ENCODE peak calls at places on chromosomes 12 and 14, in eight cellular contexts. D, Z, C, M, K, X, V and S are unnamed samples.

GRCh38 chr12:7376196-7376595 is 67.8 kb downstream of the CD163L1 start:
- DNase-seq in D (no peak), Z (no peak), C (no peak), M (no peak), K (no peak), X (peak; percentile 28), V (no peak), S (no peak)

GRCh38 chr12:106974525-106974924 is 12.4 kb downstream of the MTERF2 start:
- DNase-seq in D (no peak), Z (no peak), C (no peak), M (peak; percentile 45), K (no peak), X (no peak), V (no peak), S (no peak)

GRCh38 chr14:50225974-50226297 is 5.4 kb downstream of the SOS2 start:
- DNase-seq in D (no peak), Z (no peak), C (no peak), M (no peak), K (no peak), X (no peak), V (no peak), S (no peak)

GRCh38 chr14:100810861-100811461 is 15.0 kb upstream of the MEG3 start:
- DNase-seq in D (no peak), Z (no peak), C (no peak), M (no peak), K (peak; percentile 88), X (no peak), V (no peak), S (peak; percentile 23)

GRCh38 chr12:65823481-65824313 is 586 bp upstream of the HMGA2 start:
- DNase-seq in D (no peak), Z (no peak), C (no peak), M (peak; percentile 86), K (peak; percentile 55), X (peak; percentile 56), V (peak; percentile 41), S (no peak)

GRCh38 chr14:101594511-101595148 is 33.3 kb downstream of the DIO3 start:
- DNase-seq in D (no peak), Z (no peak), C (no peak), M (peak; percentile 2), K (no peak), X (no peak), V (no peak), S (no peak)

GRCh38 chr14:98189077-98189476 is 1082.9 kb downstream of the BCL11B start:
- DNase-seq in D (no peak), Z (no peak), C (no peak), M (no peak), K (no peak), X (no peak), V (no peak), S (no peak)

GRCh38 chr12:53207042-53207441 is at the start of gene ITGB7:
- DNase-seq in D (peak; percentile 44), Z (no peak), C (peak; percentile 58), M (no peak), K (peak; percentile 91), X (no peak), V (no peak), S (peak; percentile 83)

GRCh38 chr14:71202881-71203280 is 295.6 kb downstream of the PCNX1 start:
- DNase-seq in D (no peak), Z (no peak), C (no peak), M (no peak), K (no peak), X (no peak), V (no peak), S (no peak)